ENCODE peak calls at places on chromosomes 5 and 9, in six cellular contexts. X is heart left ventricle, M is esophagus squamous epithelium, W is fibroblast of lung, U is BE2C, R is stomach. P is an unnamed sample.

GRCh38 chr5:163841-164240 is 27.5 kb upstream of the LRRC14B start:
- DNase-seq in X (no peak), M (no peak), W (no peak), U (no peak), R (no peak), P (no peak)

GRCh38 chr9:108837530-108837929 is 18.3 kb downstream of the ACTL7B start:
- DNase-seq in X (no peak), M (no peak), W (no peak), U (no peak), R (no peak), P (no peak)

GRCh38 chr9:70297141-70297540 is 38.4 kb downstream of the SMC5 start:
- DNase-seq in X (no peak), M (no peak), W (peak; percentile 14), U (no peak), R (no peak), P (no peak)

GRCh38 chr5:147892696-147893296 is 13.5 kb downstream of the C5orf46 start:
- DNase-seq in X (no peak), M (no peak), W (no peak), U (no peak), R (peak; percentile 76), P (no peak)

GRCh38 chr9:73180373-73180772 is 28.7 kb downstream of the ANXA1 start:
- DNase-seq in X (peak; percentile 17), M (no peak), W (peak; percentile 82), U (no peak), R (no peak), P (no peak)

GRCh38 chr9:112271466-112272098 is 61.8 kb downstream of the PTBP3 start:
- DNase-seq in X (no peak), M (no peak), W (peak; percentile 43), U (no peak), R (no peak), P (no peak)

GRCh38 chr5:151319334-151319733 is 15.8 kb upstream of the SLC36A3 start:
- DNase-seq in X (peak; percentile 35), M (no peak), W (peak; percentile 1), U (no peak), R (no peak), P (peak; percentile 62)

GRCh38 chr9:2087500-2088313 is 72.6 kb downstream of the SMARCA2 start:
- DNase-seq in X (no peak), M (no peak), W (peak; percentile 55), U (no peak), R (no peak), P (no peak)

GRCh38 chr9:122126340-122127333 is 32.9 kb downstream of the NDUFA8 start:
- DNase-seq in X (no peak), M (no peak), W (peak; percentile 61), U (no peak), R (no peak), P (no peak)

GRCh38 chr9:95438958-95439357 is 77.8 kb downstream of the PTCH1 start:
- DNase-seq in X (no peak), M (no peak), W (no peak), U (no peak), R (no peak), P (no peak)

GRCh38 chr9:121607434-121608248 is 43.8 kb upstream of the DAB2IP start:
- DNase-seq in X (peak; percentile 81), M (no peak), W (peak; percentile 53), U (peak; percentile 75), R (no peak), P (peak; percentile 65)

GRCh38 chr5:110840347-110840960 is 101.6 kb downstream of the SLC25A46 start:
- DNase-seq in X (no peak), M (no peak), W (no peak), U (no peak), R (peak; percentile 25), P (no peak)

GRCh38 chr5:81513982-81514381 is 120.0 kb upstream of the ACOT12 start:
- DNase-seq in X (no peak), M (no peak), W (no peak), U (no peak), R (no peak), P (no peak)

GRCh38 chr9:76486151-76486550 is 27.2 kb downstream of the GCNT1 start:
- DNase-seq in X (no peak), M (no peak), W (peak; percentile 44), U (no peak), R (no peak), P (no peak)

GRCh38 chr5:179287071-179287470 is 58.2 kb downstream of the ADAMTS2 start:
- DNase-seq in X (no peak), M (no peak), W (no peak), U (peak; percentile 3), R (no peak), P (no peak)

GRCh38 chr5:138948391-138949222 is 73.5 kb upstream of the LRRTM2 start:
- DNase-seq in X (no peak), M (no peak), W (no peak), U (peak; percentile 90), R (no peak), P (no peak)

GRCh38 chr9:34988218-34989055 is 1.1 kb upstream of the DNAJB5 start:
- DNase-seq in X (peak; percentile 58), M (no peak), W (no peak), U (peak; percentile 42), R (no peak), P (no peak)

GRCh38 chr9:109923826-109924225 is 143.8 kb downstream of the PALM2AKAP2 start:
- DNase-seq in X (no peak), M (no peak), W (no peak), U (no peak), R (no peak), P (no peak)

GRCh38 chr5:66324357-66324756 is 180.3 kb downstream of the SREK1 start:
- DNase-seq in X (peak; percentile 70), M (no peak), W (no peak), U (peak; percentile 41), R (peak; percentile 45), P (peak; percentile 66)

GRCh38 chr9:114446036-114446435 is 58.3 kb upstream of the AKNA start:
- DNase-seq in X (no peak), M (no peak), W (peak; percentile 70), U (no peak), R (no peak), P (no peak)

GRCh38 chr5:100901851-100902341 is 1.2 kb downstream of the ST8SIA4 start:
- DNase-seq in X (peak; percentile 59), M (peak; percentile 9), W (peak; percentile 12), U (no peak), R (peak; percentile 32), P (peak; percentile 64)

GRCh38 chr5:100899675-100900074 is 3.4 kb downstream of the ST8SIA4 start:
- DNase-seq in X (no peak), M (no peak), W (no peak), U (no peak), R (no peak), P (no peak)

GRCh38 chr5:100900796-100901731 is 2.0 kb downstream of the ST8SIA4 start:
- DNase-seq in X (peak; percentile 78), M (peak; percentile 47), W (peak; percentile 71), U (peak; percentile 76), R (peak; percentile 70), P (peak; percentile 77)

GRCh38 chr5:100898504-100899346 is 4.4 kb downstream of the ST8SIA4 start:
- DNase-seq in X (no peak), M (no peak), W (no peak), U (no peak), R (no peak), P (no peak)

DNA sequence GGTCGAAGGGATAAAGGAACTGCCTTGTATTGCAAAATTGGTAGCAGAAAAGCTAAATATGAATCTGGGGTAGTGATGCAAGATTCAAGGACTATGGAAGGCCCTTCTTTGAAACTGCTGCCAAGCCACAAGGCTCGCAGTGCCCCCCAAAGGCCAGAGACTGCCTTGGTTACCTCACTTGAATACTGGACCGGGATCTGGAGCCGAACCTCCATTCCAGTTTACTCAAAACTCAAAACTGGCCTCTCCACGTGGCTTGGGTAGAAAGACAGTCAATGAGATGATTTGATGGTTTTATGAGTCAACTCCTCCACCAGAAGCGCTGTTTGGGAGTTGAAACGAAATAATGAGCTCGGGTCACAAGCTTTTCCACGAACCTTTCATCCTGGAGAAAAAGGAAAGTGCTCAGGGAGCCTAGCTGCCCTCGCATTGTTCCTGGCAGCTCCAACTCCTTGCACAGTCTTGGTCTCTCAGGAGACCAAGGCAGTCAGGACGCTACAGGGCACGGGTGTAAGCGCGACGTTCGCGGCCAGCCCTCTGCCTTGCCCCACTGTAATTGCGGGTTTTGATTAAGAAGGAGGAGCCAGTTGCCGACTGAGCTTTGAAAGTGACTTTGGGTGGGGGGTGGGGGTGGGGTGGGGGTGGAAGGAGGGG is 2.8 kb downstream of the ST8SIA4 start:
- DNase-seq in X (peak; percentile 36), M (peak; percentile 18), W (peak; percentile 51), U (peak; percentile 47), R (peak; percentile 26), P (no peak)
- TF ChIP-seq CTCF in X (peak; percentile 40), M (no peak), W (peak; percentile 29), U (peak; percentile 57), R (no peak), P (no peak)

DNA sequence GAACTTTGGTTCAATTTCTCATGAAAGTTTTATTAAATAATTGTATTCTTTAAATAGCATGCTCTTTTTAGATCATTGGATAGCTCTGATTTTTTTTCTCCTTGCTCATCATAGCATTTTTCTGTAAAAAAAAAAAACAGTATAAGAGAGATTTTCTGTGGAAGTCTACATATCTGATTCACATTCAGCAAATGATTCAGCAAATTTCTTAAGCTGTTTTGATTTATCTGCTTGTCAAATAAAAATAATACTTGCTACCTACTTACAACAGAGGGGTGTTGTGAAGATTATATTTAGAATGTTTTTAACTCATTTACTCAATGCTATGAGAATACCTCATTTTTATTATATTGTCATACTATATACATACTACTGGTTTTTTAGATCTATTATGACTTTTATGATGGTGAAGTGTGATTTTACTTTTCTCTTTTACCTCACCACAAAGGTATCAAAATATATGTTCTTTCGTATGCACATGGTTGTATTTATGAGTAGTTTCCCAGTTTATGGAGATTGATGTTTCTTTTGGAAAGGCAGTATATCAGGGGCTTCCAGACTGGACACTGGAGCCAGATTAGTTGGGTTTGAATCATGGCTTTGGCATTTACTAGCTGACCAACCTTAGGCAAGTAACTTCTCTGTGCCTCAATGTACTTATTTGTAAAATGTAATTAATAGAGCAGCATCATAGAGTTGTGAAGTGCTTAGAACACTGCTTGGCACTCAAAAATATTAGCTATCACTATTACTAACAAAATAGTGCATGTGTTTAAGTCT is 25.5 kb downstream of the TNPO1 start:
- DNase-seq in X (no peak), M (no peak), W (peak; percentile 67), U (no peak), R (no peak), P (no peak)
- H3K4me1 ChIP-seq in X (no peaks in the 10 kb centered on the region), M (peaks cover 71% of the 10 kb centered on the region), W (peaks cover 3% of the 10 kb centered on the region), U (peaks cover 8% of the 10 kb centered on the region), R (peaks cover 10% of the 10 kb centered on the region), P (peaks cover 48% of the 10 kb centered on the region)

GRCh38 chr5:71757590-71758543 is 38.8 kb downstream of the CARTPT start:
- DNase-seq in X (peak; percentile 51), M (no peak), W (peak; percentile 60), U (peak; percentile 75), R (peak; percentile 73), P (no peak)
- H3K4me3 ChIP-seq in X (peak overlapping the region; percentile 39), M (no peak overlapping the region), W (peak overlapping the region; percentile 25), U (peak overlapping the region; percentile 36), R (peak overlapping the region; percentile 27), P (peak overlapping the region; percentile 27)

GRCh38 chr9:117555964-117556629 is 141.2 kb upstream of the ASTN2 start:
- DNase-seq in X (peak; percentile 10), M (no peak), W (peak; percentile 0), U (peak; percentile 83), R (peak; percentile 78), P (peak; percentile 60)
- TF ChIP-seq CTCF in X (peak; percentile 45), M (peak; percentile 36), W (no peak), U (peak; percentile 86), R (no peak), P (no peak)